ENCODE peak calls at places on chromosome 17, in eight cellular contexts. Y is occipital lobe; Q is fibroblast of mammary gland; R is stimulated activated CD4-positive, alpha-beta T cell treated with anti-CD3 and anti-CD28 coated beads, Interleukin-4, amount 100 ng/mL, for 48 hours; O is GM12864; D is K562; I is EL; H is stimulated activated CD8-positive, alpha-beta memory T cell treated with anti-CD3 and anti-CD28 coated beads, Interleukin-12 subunit alpha, Interleukin-12 subunit beta, amount 100 ng/mL, for 4 hours. B is an unnamed sample.

GRCh38 chr17:82528484-82529265 is 9.1 kb downstream of the FOXK2 start:
- DNase-seq in Y (peak), Q (peak), R (no peak), O (no peak), D (no peak), I (peak), H (no peak), B (no peak)

GRCh38 chr17:82858376-82859126 is 18.7 kb upstream of the ZNF750 start:
- DNase-seq in Y (no peak), Q (no peak), R (no peak), O (no peak), D (no peak), I (no peak), H (no peak), B (peak)

GRCh38 chr17:19546289-19547065 is 12.8 kb downstream of the SLC47A1 start:
- DNase-seq in Y (no peak), Q (no peak), R (no peak), O (no peak), D (no peak), I (no peak), H (no peak), B (no peak)

GRCh38 chr17:753407-753806 is 1.3 kb upstream of the GEMIN4 start:
- DNase-seq in Y (no peak), Q (no peak), R (no peak), O (no peak), D (no peak), I (no peak), H (no peak), B (no peak)

GRCh38 chr17:81552244-81553017 is at the start of gene FAAP100:
- DNase-seq in Y (peak), Q (peak), R (peak), O (peak), D (peak), I (peak), H (peak), B (peak)

GRCh38 chr17:49570540-49571242 is 5.0 kb upstream of the NXPH3 start:
- DNase-seq in Y (no peak), Q (no peak), R (no peak), O (no peak), D (no peak), I (no peak), H (no peak), B (no peak)

GRCh38 chr17:418421-418751 is 65.8 kb upstream of the RPH3AL start:
- DNase-seq in Y (no peak), Q (no peak), R (no peak), O (no peak), D (no peak), I (no peak), H (no peak), B (peak)

GRCh38 chr17:77288115-77288619 is 147.4 kb downstream of the SEC14L1 start:
- DNase-seq in Y (no peak), Q (no peak), R (no peak), O (no peak), D (no peak), I (no peak), H (no peak), B (no peak)

GRCh38 chr17:19646788-19647696 is 1.5 kb upstream of the ALDH3A2 start:
- DNase-seq in Y (no peak), Q (peak), R (no peak), O (no peak), D (no peak), I (peak), H (no peak), B (no peak)

GRCh38 chr17:78484300-78485159 is 92.7 kb downstream of the DNAH17 start:
- DNase-seq in Y (no peak), Q (no peak), R (peak), O (no peak), D (peak), I (no peak), H (peak), B (peak)

GRCh38 chr17:61482467-61482866 is 30.2 kb downstream of the TBX4 start:
- DNase-seq in Y (no peak), Q (no peak), R (no peak), O (no peak), D (no peak), I (no peak), H (no peak), B (no peak)

GRCh38 chr17:68740555-68741447 is 139.6 kb upstream of the FAM20A start:
- DNase-seq in Y (no peak), Q (no peak), R (no peak), O (no peak), D (no peak), I (no peak), H (no peak), B (no peak)